ENCODE peak calls at places on chromosomes 13 and 19, in nine cellular contexts. One of them, this sample, is unnamed.

GRCh38 chr13:114166381-114167131 is 12.5 kb upstream of the CFAP97D2 start:
- DNase-seq in uterus: no peak
- DNase-seq in Peyer's patch: no peak
- DNase-seq in fibroblast of mammary gland: no peak
- DNase-seq in CD8-positive, alpha-beta T cell: no peak
- DNase-seq in kidney epithelial cell: no peak
- DNase-seq in astrocyte of the spinal cord: no peak
- DNase-seq in GM20000: no peak
- DNase-seq in thoracic aorta: no peak
- DNase-seq in this sample: no peak

GRCh38 chr19:3984584-3984907 is 717 bp downstream of the EEF2 start:
- DNase-seq in thoracic aorta: no peak
- DNase-seq in CD8-positive, alpha-beta T cell: no peak
- DNase-seq in fibroblast of mammary gland: no peak
- DNase-seq in GM20000: peak
- DNase-seq in uterus: no peak
- DNase-seq in kidney epithelial cell: no peak
- DNase-seq in astrocyte of the spinal cord: no peak
- DNase-seq in Peyer's patch: no peak
- DNase-seq in this sample: no peak

GRCh38 chr19:11252665-11253355 is 9.5 kb downstream of the DOCK6 start:
- DNase-seq in GM20000: no peak
- DNase-seq in CD8-positive, alpha-beta T cell: no peak
- DNase-seq in kidney epithelial cell: no peak
- DNase-seq in uterus: no peak
- DNase-seq in astrocyte of the spinal cord: no peak
- DNase-seq in Peyer's patch: no peak
- DNase-seq in fibroblast of mammary gland: no peak
- DNase-seq in thoracic aorta: no peak
- DNase-seq in this sample: no peak

GRCh38 chr13:51950722-51951121 is 60.5 kb downstream of the ATP7B start:
- DNase-seq in thoracic aorta: no peak
- DNase-seq in fibroblast of mammary gland: no peak
- DNase-seq in astrocyte of the spinal cord: no peak
- DNase-seq in kidney epithelial cell: no peak
- DNase-seq in uterus: no peak
- DNase-seq in Peyer's patch: no peak
- DNase-seq in CD8-positive, alpha-beta T cell: no peak
- DNase-seq in GM20000: no peak
- DNase-seq in this sample: no peak

GRCh38 chr13:32019612-32020233 is 11.9 kb upstream of the FRY start:
- DNase-seq in thoracic aorta: no peak
- DNase-seq in astrocyte of the spinal cord: peak
- DNase-seq in uterus: peak
- DNase-seq in Peyer's patch: no peak
- DNase-seq in fibroblast of mammary gland: peak
- DNase-seq in GM20000: peak
- DNase-seq in kidney epithelial cell: peak
- DNase-seq in CD8-positive, alpha-beta T cell: no peak
- DNase-seq in this sample: peak

GRCh38 chr13:43725460-43725859 is 61.3 kb downstream of the ENOX1 start:
- DNase-seq in astrocyte of the spinal cord: no peak
- DNase-seq in CD8-positive, alpha-beta T cell: no peak
- DNase-seq in kidney epithelial cell: no peak
- DNase-seq in thoracic aorta: no peak
- DNase-seq in Peyer's patch: no peak
- DNase-seq in uterus: no peak
- DNase-seq in GM20000: no peak
- DNase-seq in fibroblast of mammary gland: peak
- DNase-seq in this sample: no peak

GRCh38 chr19:38162094-38162493 is 61.9 kb downstream of the DPF1 start:
- DNase-seq in fibroblast of mammary gland: no peak
- DNase-seq in uterus: no peak
- DNase-seq in thoracic aorta: no peak
- DNase-seq in GM20000: no peak
- DNase-seq in kidney epithelial cell: no peak
- DNase-seq in Peyer's patch: no peak
- DNase-seq in astrocyte of the spinal cord: peak
- DNase-seq in CD8-positive, alpha-beta T cell: no peak
- DNase-seq in this sample: no peak

GRCh38 chr13:40172878-40173277 is 493.6 kb downstream of the FOXO1 start:
- DNase-seq in thoracic aorta: no peak
- DNase-seq in astrocyte of the spinal cord: no peak
- DNase-seq in kidney epithelial cell: no peak
- DNase-seq in fibroblast of mammary gland: no peak
- DNase-seq in CD8-positive, alpha-beta T cell: no peak
- DNase-seq in GM20000: no peak
- DNase-seq in Peyer's patch: no peak
- DNase-seq in uterus: no peak
- DNase-seq in this sample: no peak

GRCh38 chr13:41610426-41610825 is 153.1 kb downstream of the RGCC start:
- DNase-seq in GM20000: no peak
- DNase-seq in astrocyte of the spinal cord: peak
- DNase-seq in CD8-positive, alpha-beta T cell: no peak
- DNase-seq in Peyer's patch: no peak
- DNase-seq in kidney epithelial cell: no peak
- DNase-seq in uterus: no peak
- DNase-seq in thoracic aorta: no peak
- DNase-seq in fibroblast of mammary gland: peak
- DNase-seq in this sample: no peak

GRCh38 chr13:30045916-30046704 is 195.7 kb upstream of the UBL3 start:
- DNase-seq in kidney epithelial cell: no peak
- DNase-seq in CD8-positive, alpha-beta T cell: no peak
- DNase-seq in Peyer's patch: no peak
- DNase-seq in astrocyte of the spinal cord: peak
- DNase-seq in uterus: no peak
- DNase-seq in thoracic aorta: no peak
- DNase-seq in fibroblast of mammary gland: peak
- DNase-seq in GM20000: no peak
- DNase-seq in this sample: no peak

GRCh38 chr19:17325881-17326594 is 8.6 kb downstream of the ANO8 start:
- DNase-seq in uterus: no peak
- DNase-seq in Peyer's patch: no peak
- DNase-seq in fibroblast of mammary gland: peak
- DNase-seq in kidney epithelial cell: no peak
- DNase-seq in CD8-positive, alpha-beta T cell: no peak
- DNase-seq in astrocyte of the spinal cord: peak
- DNase-seq in GM20000: no peak
- DNase-seq in thoracic aorta: peak
- DNase-seq in this sample: no peak

GRCh38 chr13:109725297-109725696 is 61.1 kb downstream of the IRS2 start:
- DNase-seq in thoracic aorta: no peak
- DNase-seq in Peyer's patch: no peak
- DNase-seq in kidney epithelial cell: no peak
- DNase-seq in fibroblast of mammary gland: no peak
- DNase-seq in CD8-positive, alpha-beta T cell: no peak
- DNase-seq in astrocyte of the spinal cord: no peak
- DNase-seq in uterus: no peak
- DNase-seq in GM20000: no peak
- DNase-seq in this sample: no peak

GRCh38 chr13:45564108-45564507 is 51.4 kb downstream of the ERICH6B start:
- DNase-seq in uterus: no peak
- DNase-seq in thoracic aorta: no peak
- DNase-seq in GM20000: no peak
- DNase-seq in CD8-positive, alpha-beta T cell: no peak
- DNase-seq in fibroblast of mammary gland: peak
- DNase-seq in kidney epithelial cell: peak
- DNase-seq in astrocyte of the spinal cord: peak
- DNase-seq in Peyer's patch: no peak
- DNase-seq in this sample: no peak

GRCh38 chr13:29925457-29925856 is 75.0 kb upstream of the UBL3 start:
- DNase-seq in fibroblast of mammary gland: peak
- DNase-seq in astrocyte of the spinal cord: peak
- DNase-seq in uterus: peak
- DNase-seq in GM20000: no peak
- DNase-seq in thoracic aorta: peak
- DNase-seq in Peyer's patch: no peak
- DNase-seq in kidney epithelial cell: no peak
- DNase-seq in CD8-positive, alpha-beta T cell: no peak
- DNase-seq in this sample: no peak

GRCh38 chr19:14411161-14411560 is 8.0 kb downstream of the DDX39A start:
- DNase-seq in GM20000: no peak
- DNase-seq in fibroblast of mammary gland: no peak
- DNase-seq in thoracic aorta: no peak
- DNase-seq in astrocyte of the spinal cord: no peak
- DNase-seq in uterus: no peak
- DNase-seq in kidney epithelial cell: no peak
- DNase-seq in Peyer's patch: no peak
- DNase-seq in CD8-positive, alpha-beta T cell: no peak
- DNase-seq in this sample: no peak

GRCh38 chr13:98719527-98720250 is 32.8 kb downstream of the SLC15A1 start:
- DNase-seq in GM20000: no peak
- DNase-seq in kidney epithelial cell: no peak
- DNase-seq in fibroblast of mammary gland: no peak
- DNase-seq in CD8-positive, alpha-beta T cell: no peak
- DNase-seq in uterus: no peak
- DNase-seq in thoracic aorta: no peak
- DNase-seq in Peyer's patch: no peak
- DNase-seq in astrocyte of the spinal cord: no peak
- DNase-seq in this sample: no peak

GRCh38 chr13:79534596-79534995 is 53.6 kb downstream of the NDFIP2 start:
- DNase-seq in astrocyte of the spinal cord: no peak
- DNase-seq in Peyer's patch: no peak
- DNase-seq in CD8-positive, alpha-beta T cell: no peak
- DNase-seq in kidney epithelial cell: no peak
- DNase-seq in GM20000: no peak
- DNase-seq in thoracic aorta: no peak
- DNase-seq in uterus: no peak
- DNase-seq in fibroblast of mammary gland: peak
- DNase-seq in this sample: no peak

GRCh38 chr19:15265849-15266248 is 33.6 kb upstream of the EPHX3 start:
- DNase-seq in kidney epithelial cell: peak
- DNase-seq in CD8-positive, alpha-beta T cell: no peak
- DNase-seq in fibroblast of mammary gland: peak
- DNase-seq in GM20000: no peak
- DNase-seq in uterus: peak
- DNase-seq in Peyer's patch: no peak
- DNase-seq in thoracic aorta: peak
- DNase-seq in astrocyte of the spinal cord: peak
- DNase-seq in this sample: no peak

GRCh38 chr13:106100261-106100919 is 435.1 kb downstream of the EFNB2 start:
- DNase-seq in CD8-positive, alpha-beta T cell: no peak
- DNase-seq in uterus: no peak
- DNase-seq in astrocyte of the spinal cord: no peak
- DNase-seq in kidney epithelial cell: no peak
- DNase-seq in thoracic aorta: no peak
- DNase-seq in fibroblast of mammary gland: no peak
- DNase-seq in GM20000: peak
- DNase-seq in Peyer's patch: peak
- DNase-seq in this sample: peak

GRCh38 chr19:45569619-45570421 is 14.8 kb downstream of the OPA3 start:
- DNase-seq in Peyer's patch: peak
- DNase-seq in fibroblast of mammary gland: peak
- DNase-seq in GM20000: peak
- DNase-seq in CD8-positive, alpha-beta T cell: peak
- DNase-seq in thoracic aorta: no peak
- DNase-seq in astrocyte of the spinal cord: peak
- DNase-seq in uterus: no peak
- DNase-seq in kidney epithelial cell: no peak
- DNase-seq in this sample: peak

GRCh38 chr13:99867535-99868271 is 103.9 kb downstream of the ZIC5 start:
- DNase-seq in kidney epithelial cell: no peak
- DNase-seq in astrocyte of the spinal cord: no peak
- DNase-seq in thoracic aorta: no peak
- DNase-seq in GM20000: no peak
- DNase-seq in Peyer's patch: no peak
- DNase-seq in uterus: no peak
- DNase-seq in fibroblast of mammary gland: no peak
- DNase-seq in CD8-positive, alpha-beta T cell: no peak
- DNase-seq in this sample: no peak

GRCh38 chr13:98775844-98776598 is 23.5 kb upstream of the SLC15A1 start:
- DNase-seq in GM20000: no peak
- DNase-seq in kidney epithelial cell: peak
- DNase-seq in CD8-positive, alpha-beta T cell: no peak
- DNase-seq in thoracic aorta: no peak
- DNase-seq in fibroblast of mammary gland: peak
- DNase-seq in Peyer's patch: peak
- DNase-seq in astrocyte of the spinal cord: peak
- DNase-seq in uterus: no peak
- DNase-seq in this sample: no peak

GRCh38 chr19:29668746-29669609 is 3.7 kb downstream of the PLEKHF1 start:
- DNase-seq in astrocyte of the spinal cord: no peak
- DNase-seq in uterus: no peak
- DNase-seq in GM20000: no peak
- DNase-seq in CD8-positive, alpha-beta T cell: no peak
- DNase-seq in thoracic aorta: no peak
- DNase-seq in kidney epithelial cell: no peak
- DNase-seq in Peyer's patch: no peak
- DNase-seq in fibroblast of mammary gland: no peak
- DNase-seq in this sample: no peak
- TF ChIP-seq CTCF in astrocyte of the spinal cord: peak
- TF ChIP-seq CTCF in uterus: no peak
- TF ChIP-seq CTCF in GM20000: no peak
- TF ChIP-seq CTCF in CD8-positive, alpha-beta T cell: no peak
- TF ChIP-seq CTCF in thoracic aorta: no peak
- TF ChIP-seq CTCF in kidney epithelial cell: peak
- TF ChIP-seq CTCF in Peyer's patch: no peak
- TF ChIP-seq CTCF in fibroblast of mammary gland: no peak
- TF ChIP-seq CTCF in this sample: no peak

GRCh38 chr13:110801044-110801443 is 87.5 kb downstream of the ING1 start:
- DNase-seq in uterus: no peak
- DNase-seq in Peyer's patch: no peak
- DNase-seq in astrocyte of the spinal cord: no peak
- DNase-seq in thoracic aorta: no peak
- DNase-seq in GM20000: no peak
- DNase-seq in fibroblast of mammary gland: no peak
- DNase-seq in CD8-positive, alpha-beta T cell: no peak
- DNase-seq in kidney epithelial cell: no peak
- DNase-seq in this sample: no peak
- TF ChIP-seq CTCF in uterus: no peak
- TF ChIP-seq CTCF in Peyer's patch: no peak
- TF ChIP-seq CTCF in astrocyte of the spinal cord: no peak
- TF ChIP-seq CTCF in thoracic aorta: no peak
- TF ChIP-seq CTCF in GM20000: no peak
- TF ChIP-seq CTCF in fibroblast of mammary gland: no peak
- TF ChIP-seq CTCF in CD8-positive, alpha-beta T cell: no peak
- TF ChIP-seq CTCF in kidney epithelial cell: no peak
- TF ChIP-seq CTCF in this sample: no peak

GRCh38 chr19:43905897-43906296 is 29.2 kb downstream of the ZNF45 start:
- DNase-seq in uterus: no peak
- DNase-seq in thoracic aorta: no peak
- DNase-seq in kidney epithelial cell: no peak
- DNase-seq in astrocyte of the spinal cord: no peak
- DNase-seq in CD8-positive, alpha-beta T cell: no peak
- DNase-seq in fibroblast of mammary gland: no peak
- DNase-seq in GM20000: no peak
- DNase-seq in Peyer's patch: no peak
- DNase-seq in this sample: no peak
- TF ChIP-seq CTCF in uterus: no peak
- TF ChIP-seq CTCF in thoracic aorta: no peak
- TF ChIP-seq CTCF in kidney epithelial cell: no peak
- TF ChIP-seq CTCF in astrocyte of the spinal cord: no peak
- TF ChIP-seq CTCF in CD8-positive, alpha-beta T cell: no peak
- TF ChIP-seq CTCF in fibroblast of mammary gland: no peak
- TF ChIP-seq CTCF in GM20000: no peak
- TF ChIP-seq CTCF in Peyer's patch: no peak
- TF ChIP-seq CTCF in this sample: no peak

DNA sequence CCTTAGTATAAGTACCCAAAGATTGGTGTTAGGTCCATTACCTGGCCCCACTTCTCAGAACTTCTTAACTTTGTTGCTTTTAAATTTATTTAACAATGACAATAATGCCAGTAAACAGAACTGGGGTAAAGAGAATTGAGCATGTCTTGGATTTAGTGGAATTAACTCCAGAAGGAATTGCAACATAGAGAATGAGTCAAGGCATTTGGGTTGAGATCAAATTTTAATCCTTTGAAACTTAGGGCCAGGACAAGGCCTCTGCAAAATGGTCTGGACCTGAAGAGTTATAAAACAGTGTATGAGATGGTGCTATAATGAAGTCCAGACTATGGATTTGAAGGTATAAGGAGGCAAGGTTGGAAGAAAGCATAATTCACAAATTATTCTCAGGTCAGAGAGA is 1030.4 kb downstream of the SLITRK5 start:
- DNase-seq in thoracic aorta: no peak
- DNase-seq in Peyer's patch: no peak
- DNase-seq in fibroblast of mammary gland: no peak
- DNase-seq in uterus: no peak
- DNase-seq in CD8-positive, alpha-beta T cell: no peak
- DNase-seq in GM20000: no peak
- DNase-seq in kidney epithelial cell: no peak
- DNase-seq in astrocyte of the spinal cord: no peak
- DNase-seq in this sample: no peak
- TF ChIP-seq CTCF in thoracic aorta: no peak
- TF ChIP-seq CTCF in Peyer's patch: no peak
- TF ChIP-seq CTCF in fibroblast of mammary gland: no peak
- TF ChIP-seq CTCF in uterus: no peak
- TF ChIP-seq CTCF in CD8-positive, alpha-beta T cell: no peak
- TF ChIP-seq CTCF in GM20000: no peak
- TF ChIP-seq CTCF in kidney epithelial cell: no peak
- TF ChIP-seq CTCF in astrocyte of the spinal cord: no peak
- TF ChIP-seq CTCF in this sample: no peak